ENCODE peak calls at places on chromosomes 12 and 14, in nine cellular contexts. One of them, this sample, is unnamed.

GRCh38 chr14:104883681-104884361 is 18.8 kb downstream of the CEP170B start:
- DNase-seq in AG04450: no peak
- DNase-seq in mammary epithelial cell: no peak
- DNase-seq in vagina: no peak
- DNase-seq in body of pancreas: no peak
- DNase-seq in H9: no peak
- DNase-seq in left ventricle myocardium inferior: peak; percentile 9
- DNase-seq in heart right ventricle: no peak
- DNase-seq in HCT116: no peak
- DNase-seq in this sample: no peak

GRCh38 chr14:45252356-45253069 is 489 bp downstream of the MIS18BP1 start:
- DNase-seq in mammary epithelial cell: peak; percentile 19
- DNase-seq in body of pancreas: no peak
- DNase-seq in vagina: no peak
- DNase-seq in HCT116: no peak
- DNase-seq in H9: no peak
- DNase-seq in AG04450: no peak
- DNase-seq in heart right ventricle: no peak
- DNase-seq in left ventricle myocardium inferior: no peak
- DNase-seq in this sample: peak; percentile 10

GRCh38 chr12:121330195-121330594 is 22.0 kb downstream of the ANAPC5 start:
- DNase-seq in left ventricle myocardium inferior: no peak
- DNase-seq in AG04450: no peak
- DNase-seq in vagina: no peak
- DNase-seq in body of pancreas: no peak
- DNase-seq in heart right ventricle: no peak
- DNase-seq in HCT116: no peak
- DNase-seq in H9: no peak
- DNase-seq in mammary epithelial cell: no peak
- DNase-seq in this sample: no peak

GRCh38 chr14:80426686-80427085 is 215.4 kb upstream of the DIO2 start:
- DNase-seq in H9: no peak
- DNase-seq in AG04450: no peak
- DNase-seq in body of pancreas: no peak
- DNase-seq in left ventricle myocardium inferior: no peak
- DNase-seq in heart right ventricle: no peak
- DNase-seq in mammary epithelial cell: peak; percentile 58
- DNase-seq in vagina: no peak
- DNase-seq in HCT116: no peak
- DNase-seq in this sample: no peak

GRCh38 chr14:49461529-49462401 is 124.4 kb downstream of the RPS29 start:
- DNase-seq in mammary epithelial cell: peak; percentile 66
- DNase-seq in heart right ventricle: peak; percentile 31
- DNase-seq in vagina: no peak
- DNase-seq in H9: no peak
- DNase-seq in AG04450: peak; percentile 59
- DNase-seq in HCT116: peak; percentile 78
- DNase-seq in left ventricle myocardium inferior: no peak
- DNase-seq in body of pancreas: peak; percentile 83
- DNase-seq in this sample: peak; percentile 40

GRCh38 chr12:121649819-121650353 is 19.6 kb downstream of the MORN3 start:
- DNase-seq in H9: no peak
- DNase-seq in mammary epithelial cell: no peak
- DNase-seq in vagina: no peak
- DNase-seq in HCT116: no peak
- DNase-seq in left ventricle myocardium inferior: no peak
- DNase-seq in heart right ventricle: no peak
- DNase-seq in body of pancreas: no peak
- DNase-seq in AG04450: no peak
- DNase-seq in this sample: no peak

GRCh38 chr12:109734219-109735000 is 20.8 kb downstream of the FAM222A start:
- DNase-seq in vagina: no peak
- DNase-seq in left ventricle myocardium inferior: peak; percentile 10
- DNase-seq in HCT116: no peak
- DNase-seq in heart right ventricle: peak; percentile 45
- DNase-seq in H9: peak; percentile 90
- DNase-seq in body of pancreas: peak; percentile 37
- DNase-seq in AG04450: no peak
- DNase-seq in mammary epithelial cell: peak; percentile 8
- DNase-seq in this sample: no peak

GRCh38 chr12:32705783-32706182 is 26.7 kb downstream of the DNM1L start:
- DNase-seq in vagina: no peak
- DNase-seq in AG04450: no peak
- DNase-seq in HCT116: no peak
- DNase-seq in heart right ventricle: no peak
- DNase-seq in body of pancreas: no peak
- DNase-seq in left ventricle myocardium inferior: no peak
- DNase-seq in H9: no peak
- DNase-seq in mammary epithelial cell: no peak
- DNase-seq in this sample: no peak

GRCh38 chr12:75922944-75923642 is 108.5 kb downstream of the PHLDA1 start:
- DNase-seq in left ventricle myocardium inferior: no peak
- DNase-seq in heart right ventricle: no peak
- DNase-seq in mammary epithelial cell: no peak
- DNase-seq in HCT116: no peak
- DNase-seq in body of pancreas: no peak
- DNase-seq in AG04450: no peak
- DNase-seq in H9: no peak
- DNase-seq in vagina: no peak
- DNase-seq in this sample: no peak

GRCh38 chr12:10705655-10706054 is 17.5 kb downstream of the YBX3 start:
- DNase-seq in mammary epithelial cell: no peak
- DNase-seq in H9: no peak
- DNase-seq in left ventricle myocardium inferior: no peak
- DNase-seq in AG04450: no peak
- DNase-seq in HCT116: no peak
- DNase-seq in body of pancreas: no peak
- DNase-seq in vagina: no peak
- DNase-seq in heart right ventricle: no peak
- DNase-seq in this sample: no peak

GRCh38 chr12:102174117-102174516 is 23.5 kb downstream of the PMCH start:
- DNase-seq in mammary epithelial cell: no peak
- DNase-seq in heart right ventricle: no peak
- DNase-seq in HCT116: no peak
- DNase-seq in vagina: no peak
- DNase-seq in body of pancreas: no peak
- DNase-seq in AG04450: no peak
- DNase-seq in left ventricle myocardium inferior: no peak
- DNase-seq in H9: no peak
- DNase-seq in this sample: no peak

GRCh38 chr14:69046468-69046867 is 67.4 kb upstream of the ACTN1 start:
- DNase-seq in left ventricle myocardium inferior: no peak
- DNase-seq in H9: no peak
- DNase-seq in body of pancreas: peak; percentile 32
- DNase-seq in AG04450: no peak
- DNase-seq in vagina: no peak
- DNase-seq in mammary epithelial cell: no peak
- DNase-seq in heart right ventricle: peak; percentile 84
- DNase-seq in HCT116: no peak
- DNase-seq in this sample: no peak

GRCh38 chr14:35632276-35633071 is 98.5 kb downstream of the INSM2 start:
- DNase-seq in HCT116: no peak
- DNase-seq in AG04450: peak; percentile 23
- DNase-seq in left ventricle myocardium inferior: no peak
- DNase-seq in H9: no peak
- DNase-seq in body of pancreas: no peak
- DNase-seq in vagina: no peak
- DNase-seq in mammary epithelial cell: peak; percentile 7
- DNase-seq in heart right ventricle: no peak
- DNase-seq in this sample: no peak

GRCh38 chr12:107684990-107685359 is 624 bp upstream of the PWP1 start:
- DNase-seq in heart right ventricle: no peak
- DNase-seq in mammary epithelial cell: peak; percentile 11
- DNase-seq in vagina: no peak
- DNase-seq in body of pancreas: peak; percentile 36
- DNase-seq in AG04450: no peak
- DNase-seq in left ventricle myocardium inferior: no peak
- DNase-seq in H9: no peak
- DNase-seq in HCT116: peak; percentile 23
- DNase-seq in this sample: no peak

GRCh38 chr12:123026094-123026853 is 45.8 kb downstream of the ARL6IP4 start:
- DNase-seq in vagina: no peak
- DNase-seq in AG04450: no peak
- DNase-seq in heart right ventricle: no peak
- DNase-seq in H9: no peak
- DNase-seq in HCT116: no peak
- DNase-seq in body of pancreas: no peak
- DNase-seq in left ventricle myocardium inferior: no peak
- DNase-seq in mammary epithelial cell: no peak
- DNase-seq in this sample: no peak
- H3K9me3 ChIP-seq in vagina: no peaks in the 10 kb centered on the region
- H3K9me3 ChIP-seq in AG04450: no peaks in the 10 kb centered on the region
- H3K9me3 ChIP-seq in heart right ventricle: no peaks in the 10 kb centered on the region
- H3K9me3 ChIP-seq in H9: no peaks in the 10 kb centered on the region
- H3K9me3 ChIP-seq in HCT116: no peaks in the 10 kb centered on the region
- H3K9me3 ChIP-seq in body of pancreas: no peaks in the 10 kb centered on the region
- H3K9me3 ChIP-seq in left ventricle myocardium inferior: no peaks in the 10 kb centered on the region
- H3K9me3 ChIP-seq in mammary epithelial cell: no peaks in the 10 kb centered on the region
- H3K9me3 ChIP-seq in this sample: no peaks in the 10 kb centered on the region

GRCh38 chr12:133130808-133131128 is 341 bp downstream of the ZNF10 start:
- DNase-seq in heart right ventricle: peak; percentile 34
- DNase-seq in left ventricle myocardium inferior: peak; percentile 26
- DNase-seq in AG04450: no peak
- DNase-seq in HCT116: no peak
- DNase-seq in mammary epithelial cell: no peak
- DNase-seq in H9: no peak
- DNase-seq in vagina: no peak
- DNase-seq in body of pancreas: peak; percentile 35
- DNase-seq in this sample: peak; percentile 15

GRCh38 chr12:133130038-133130807 is at the start of the genes ZNF10 and ZNF891:
- DNase-seq in H9: peak; percentile 98
- DNase-seq in left ventricle myocardium inferior: peak; percentile 97
- DNase-seq in HCT116: no peak
- DNase-seq in AG04450: peak; percentile 90
- DNase-seq in body of pancreas: peak; percentile 97
- DNase-seq in mammary epithelial cell: peak; percentile 97
- DNase-seq in heart right ventricle: peak; percentile 95
- DNase-seq in vagina: peak; percentile 95
- DNase-seq in this sample: peak; percentile 97

DNA sequence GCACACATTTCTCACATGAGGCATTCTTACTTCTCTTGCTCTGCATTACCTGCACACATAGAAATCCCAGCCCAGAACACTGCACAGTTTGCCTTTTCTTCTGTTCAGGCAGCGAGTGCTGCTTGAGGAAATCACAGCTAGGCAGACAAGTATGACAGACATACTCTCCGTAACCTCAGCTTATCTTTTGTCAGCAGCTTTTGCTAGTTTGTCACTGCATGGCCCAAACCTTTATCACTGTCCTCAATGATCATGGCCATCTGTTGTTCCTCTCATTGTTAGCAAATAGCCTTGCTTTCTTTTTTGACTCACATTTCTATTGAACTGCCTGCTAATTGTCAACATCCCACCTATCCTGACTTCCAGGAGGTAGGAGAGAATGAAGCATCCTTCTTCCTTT is 5.3 kb downstream of the ZNF10 start:
- DNase-seq in HCT116: no peak
- DNase-seq in body of pancreas: no peak
- DNase-seq in mammary epithelial cell: no peak
- DNase-seq in left ventricle myocardium inferior: no peak
- DNase-seq in H9: no peak
- DNase-seq in AG04450: no peak
- DNase-seq in heart right ventricle: no peak
- DNase-seq in vagina: no peak
- DNase-seq in this sample: no peak
- H3K9me3 ChIP-seq in HCT116: peaks cover 7% of the 10 kb centered on the region
- H3K9me3 ChIP-seq in body of pancreas: peaks cover 56% of the 10 kb centered on the region
- H3K9me3 ChIP-seq in mammary epithelial cell: peaks cover 26% of the 10 kb centered on the region
- H3K9me3 ChIP-seq in left ventricle myocardium inferior: peaks cover 86% of the 10 kb centered on the region
- H3K9me3 ChIP-seq in H9: peaks cover 69% of the 10 kb centered on the region
- H3K9me3 ChIP-seq in AG04450: peaks cover 18% of the 10 kb centered on the region
- H3K9me3 ChIP-seq in heart right ventricle: no peaks in the 10 kb centered on the region
- H3K9me3 ChIP-seq in vagina: peaks cover 38% of the 10 kb centered on the region
- H3K9me3 ChIP-seq in this sample: peaks cover 50% of the 10 kb centered on the region

GRCh38 chr12:83256581-83256980 is 569.9 kb downstream of the TMTC2 start:
- DNase-seq in body of pancreas: no peak
- DNase-seq in mammary epithelial cell: no peak
- DNase-seq in heart right ventricle: no peak
- DNase-seq in AG04450: no peak
- DNase-seq in H9: no peak
- DNase-seq in vagina: no peak
- DNase-seq in HCT116: no peak
- DNase-seq in left ventricle myocardium inferior: no peak
- DNase-seq in this sample: no peak
- H3K9me3 ChIP-seq in body of pancreas: no peaks in the 10 kb centered on the region
- H3K9me3 ChIP-seq in mammary epithelial cell: no peaks in the 10 kb centered on the region
- H3K9me3 ChIP-seq in heart right ventricle: no peaks in the 10 kb centered on the region
- H3K9me3 ChIP-seq in AG04450: no peaks in the 10 kb centered on the region
- H3K9me3 ChIP-seq in H9: no peaks in the 10 kb centered on the region
- H3K9me3 ChIP-seq in vagina: no peaks in the 10 kb centered on the region
- H3K9me3 ChIP-seq in HCT116: no peaks in the 10 kb centered on the region
- H3K9me3 ChIP-seq in left ventricle myocardium inferior: peaks cover 9% of the 10 kb centered on the region
- H3K9me3 ChIP-seq in this sample: no peaks in the 10 kb centered on the region

GRCh38 chr14:60166144-60166543 is 946 bp upstream of the DHRS7 start:
- DNase-seq in body of pancreas: no peak
- DNase-seq in heart right ventricle: no peak
- DNase-seq in HCT116: no peak
- DNase-seq in AG04450: no peak
- DNase-seq in mammary epithelial cell: no peak
- DNase-seq in vagina: no peak
- DNase-seq in left ventricle myocardium inferior: no peak
- DNase-seq in H9: no peak
- DNase-seq in this sample: peak; percentile 13

GRCh38 chr14:60171690-60172089 is 6.5 kb upstream of the DHRS7 start:
- DNase-seq in mammary epithelial cell: no peak
- DNase-seq in body of pancreas: no peak
- DNase-seq in vagina: no peak
- DNase-seq in AG04450: no peak
- DNase-seq in heart right ventricle: no peak
- DNase-seq in left ventricle myocardium inferior: no peak
- DNase-seq in HCT116: no peak
- DNase-seq in H9: no peak
- DNase-seq in this sample: no peak

GRCh38 chr14:60169722-60170121 is 4.5 kb upstream of the DHRS7 start:
- DNase-seq in left ventricle myocardium inferior: no peak
- DNase-seq in AG04450: no peak
- DNase-seq in vagina: no peak
- DNase-seq in H9: no peak
- DNase-seq in heart right ventricle: no peak
- DNase-seq in body of pancreas: no peak
- DNase-seq in HCT116: no peak
- DNase-seq in mammary epithelial cell: no peak
- DNase-seq in this sample: no peak

GRCh38 chr14:60170948-60171347 is 5.8 kb upstream of the DHRS7 start:
- DNase-seq in H9: no peak
- DNase-seq in AG04450: no peak
- DNase-seq in mammary epithelial cell: no peak
- DNase-seq in heart right ventricle: no peak
- DNase-seq in body of pancreas: no peak
- DNase-seq in left ventricle myocardium inferior: no peak
- DNase-seq in vagina: no peak
- DNase-seq in HCT116: no peak
- DNase-seq in this sample: no peak

DNA sequence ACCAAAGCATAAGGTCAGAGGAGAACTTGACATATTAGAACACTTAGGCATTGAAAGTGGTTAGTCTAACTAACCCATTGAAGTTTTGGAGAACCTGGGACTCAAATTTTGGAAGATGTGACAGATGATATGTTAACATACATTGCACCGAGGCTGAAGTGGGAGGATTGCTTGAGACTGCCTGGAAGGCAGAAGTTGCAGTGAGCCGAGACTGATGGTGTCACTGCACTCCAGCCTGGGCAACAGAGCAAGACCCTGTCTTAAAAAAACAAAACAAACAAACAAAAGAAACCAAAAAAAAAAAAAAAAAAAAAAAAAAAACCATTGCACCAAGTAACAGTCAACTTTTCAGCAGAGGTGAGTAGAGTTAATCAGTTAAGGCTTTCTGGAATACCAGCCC is 3.6 kb upstream of the DHRS7 start:
- DNase-seq in vagina: no peak
- DNase-seq in AG04450: no peak
- DNase-seq in mammary epithelial cell: no peak
- DNase-seq in heart right ventricle: no peak
- DNase-seq in body of pancreas: no peak
- DNase-seq in left ventricle myocardium inferior: no peak
- DNase-seq in H9: no peak
- DNase-seq in HCT116: no peak
- DNase-seq in this sample: no peak
- H3K9me3 ChIP-seq in vagina: no peaks in the 10 kb centered on the region
- H3K9me3 ChIP-seq in AG04450: no peaks in the 10 kb centered on the region
- H3K9me3 ChIP-seq in mammary epithelial cell: no peaks in the 10 kb centered on the region
- H3K9me3 ChIP-seq in heart right ventricle: no peaks in the 10 kb centered on the region
- H3K9me3 ChIP-seq in body of pancreas: no peaks in the 10 kb centered on the region
- H3K9me3 ChIP-seq in left ventricle myocardium inferior: no peaks in the 10 kb centered on the region
- H3K9me3 ChIP-seq in H9: no peaks in the 10 kb centered on the region
- H3K9me3 ChIP-seq in HCT116: no peaks in the 10 kb centered on the region
- H3K9me3 ChIP-seq in this sample: no peaks in the 10 kb centered on the region

This sample was measured in CD8-positive, alpha-beta memory T cell.